ENCODE peak calls at places on chromosome 15, in nine cellular contexts. O is upper lobe of right lung, Z is adrenal gland, D is dorsolateral prefrontal cortex, G is HCT116, H is colonic mucosa, E is neural crest cell, C is thoracic aorta, L is cardiac fibroblast. U is an unnamed sample.

GRCh38 chr15:83854314-83854713 is 200.4 kb downstream of the ADAMTSL3 start:
- DNase-seq in O (no peak), Z (no peak), D (no peak), G (peak; percentile 48), H (no peak), E (no peak), C (no peak), L (no peak), U (no peak)

GRCh38 chr15:66704019-66704782 is 2.2 kb downstream of the SMAD6 start:
- DNase-seq in O (peak; percentile 70), Z (no peak), D (no peak), G (no peak), H (peak; percentile 40), E (no peak), C (no peak), L (no peak), U (no peak)

GRCh38 chr15:83848315-83849050 is 194.6 kb downstream of the ADAMTSL3 start:
- DNase-seq in O (no peak), Z (no peak), D (no peak), G (no peak), H (no peak), E (no peak), C (no peak), L (peak; percentile 94), U (no peak)

GRCh38 chr15:101694261-101694660 is 30.0 kb downstream of the TARS3 start:
- DNase-seq in O (no peak), Z (no peak), D (no peak), G (no peak), H (no peak), E (no peak), C (no peak), L (no peak), U (no peak)

GRCh38 chr15:75347222-75348033 is 589 bp downstream of the NEIL1 start:
- DNase-seq in O (peak; percentile 87), Z (peak; percentile 80), D (peak; percentile 70), G (peak; percentile 16), H (peak; percentile 85), E (peak; percentile 48), C (no peak), L (peak; percentile 40), U (no peak)

GRCh38 chr15:81381725-81382124 is 7.7 kb upstream of the TMC3 start:
- DNase-seq in O (no peak), Z (no peak), D (no peak), G (no peak), H (no peak), E (no peak), C (no peak), L (peak; percentile 5), U (no peak)

GRCh38 chr15:58227706-58228543 is 89.7 kb downstream of the AQP9 start:
- DNase-seq in O (peak; percentile 79), Z (peak; percentile 87), D (peak; percentile 72), G (peak; percentile 78), H (peak; percentile 75), E (peak; percentile 75), C (peak; percentile 44), L (peak; percentile 90), U (no peak)

GRCh38 chr15:47194718-47195117 is 522.6 kb upstream of the SEMA6D start:
- DNase-seq in O (no peak), Z (no peak), D (no peak), G (no peak), H (no peak), E (no peak), C (no peak), L (peak; percentile 50), U (no peak)

GRCh38 chr15:99343836-99344551 is 92.7 kb downstream of the LRRC28 start:
- DNase-seq in O (no peak), Z (no peak), D (peak; percentile 33), G (no peak), H (no peak), E (no peak), C (no peak), L (peak; percentile 26), U (no peak)

GRCh38 chr15:92631721-92632120 is 23.9 kb downstream of the FAM174B start:
- DNase-seq in O (peak; percentile 26), Z (peak; percentile 18), D (no peak), G (peak; percentile 6), H (no peak), E (no peak), C (no peak), L (no peak), U (no peak)

DNA sequence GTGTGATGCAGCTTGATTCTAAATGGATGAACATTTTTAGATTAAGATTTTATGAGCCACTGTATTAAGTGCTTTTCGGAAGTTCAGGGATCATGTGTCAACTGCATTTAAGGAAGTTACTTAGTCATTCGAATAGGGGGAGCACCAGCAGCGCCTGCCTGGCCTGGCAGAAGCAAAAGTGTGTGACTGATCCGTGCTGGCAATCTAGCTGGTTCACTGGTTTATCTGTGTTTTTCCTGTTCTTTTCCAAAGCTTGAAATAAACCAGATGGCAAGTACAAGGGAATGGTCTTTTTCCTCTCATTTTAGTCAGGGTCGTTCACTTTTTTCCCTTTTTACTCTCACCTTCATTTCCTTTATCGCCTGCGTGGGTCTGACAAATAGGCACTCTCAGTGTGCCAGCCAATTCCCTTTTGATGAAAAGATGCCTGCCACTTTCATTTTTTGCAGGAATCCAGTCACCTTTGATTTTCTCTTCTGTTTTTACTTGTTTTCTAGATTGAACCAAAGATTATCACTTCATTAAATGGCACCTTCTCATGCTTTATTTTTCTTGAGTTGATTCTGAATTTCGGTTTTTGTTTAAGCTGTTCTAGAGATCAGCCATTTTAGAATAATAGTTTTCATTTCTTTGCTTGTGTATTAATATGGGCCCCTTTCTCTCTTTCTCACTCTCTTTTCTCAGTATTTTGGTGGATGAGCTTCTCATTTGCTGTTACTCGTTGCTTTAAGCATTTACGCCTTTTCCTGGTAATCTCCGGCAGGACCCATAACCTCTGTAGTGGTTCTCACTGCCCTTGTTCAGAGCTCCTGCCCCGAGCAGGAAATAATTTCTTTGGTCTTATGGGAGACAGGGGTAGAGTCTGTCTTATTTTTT is 2.8 kb downstream of the ABHD2 start:
- DNase-seq in O (peak; percentile 83), Z (peak; percentile 91), D (peak; percentile 51), G (no peak), H (peak; percentile 45), E (no peak), C (peak; percentile 60), L (peak; percentile 89), U (no peak)
- TF ChIP-seq CTCF in O (no peak), Z (no peak), D (peak; percentile 18), G (no peak), H (no peak), E (no peak), C (peak; percentile 10), L (no peak), U (no peak)

GRCh38 chr15:59725172-59725486 is 36.0 kb upstream of the BNIP2 start:
- DNase-seq in O (no peak), Z (no peak), D (no peak), G (no peak), H (no peak), E (no peak), C (no peak), L (no peak), U (no peak)
- TF ChIP-seq CTCF in O (no peak), Z (no peak), D (no peak), G (no peak), H (no peak), E (no peak), C (no peak), L (no peak), U (no peak)

GRCh38 chr15:78734441-78735064 is 76.7 kb downstream of the ADAMTS7 start:
- DNase-seq in O (peak; percentile 40), Z (no peak), D (no peak), G (no peak), H (no peak), E (no peak), C (no peak), L (no peak), U (peak; percentile 36)

GRCh38 chr15:78739206-78739605 is 72.1 kb downstream of the ADAMTS7 start:
- DNase-seq in O (peak; percentile 39), Z (peak; percentile 40), D (no peak), G (no peak), H (peak; percentile 14), E (no peak), C (no peak), L (no peak), U (peak; percentile 14)

GRCh38 chr15:78737187-78737820 is 74.0 kb downstream of the ADAMTS7 start:
- DNase-seq in O (peak; percentile 27), Z (peak; percentile 46), D (no peak), G (no peak), H (no peak), E (no peak), C (no peak), L (no peak), U (peak; percentile 33)

GRCh38 chr15:78740904-78741274 is 70.4 kb downstream of the ADAMTS7 start:
- DNase-seq in O (no peak), Z (no peak), D (no peak), G (no peak), H (no peak), E (no peak), C (no peak), L (no peak), U (no peak)

DNA sequence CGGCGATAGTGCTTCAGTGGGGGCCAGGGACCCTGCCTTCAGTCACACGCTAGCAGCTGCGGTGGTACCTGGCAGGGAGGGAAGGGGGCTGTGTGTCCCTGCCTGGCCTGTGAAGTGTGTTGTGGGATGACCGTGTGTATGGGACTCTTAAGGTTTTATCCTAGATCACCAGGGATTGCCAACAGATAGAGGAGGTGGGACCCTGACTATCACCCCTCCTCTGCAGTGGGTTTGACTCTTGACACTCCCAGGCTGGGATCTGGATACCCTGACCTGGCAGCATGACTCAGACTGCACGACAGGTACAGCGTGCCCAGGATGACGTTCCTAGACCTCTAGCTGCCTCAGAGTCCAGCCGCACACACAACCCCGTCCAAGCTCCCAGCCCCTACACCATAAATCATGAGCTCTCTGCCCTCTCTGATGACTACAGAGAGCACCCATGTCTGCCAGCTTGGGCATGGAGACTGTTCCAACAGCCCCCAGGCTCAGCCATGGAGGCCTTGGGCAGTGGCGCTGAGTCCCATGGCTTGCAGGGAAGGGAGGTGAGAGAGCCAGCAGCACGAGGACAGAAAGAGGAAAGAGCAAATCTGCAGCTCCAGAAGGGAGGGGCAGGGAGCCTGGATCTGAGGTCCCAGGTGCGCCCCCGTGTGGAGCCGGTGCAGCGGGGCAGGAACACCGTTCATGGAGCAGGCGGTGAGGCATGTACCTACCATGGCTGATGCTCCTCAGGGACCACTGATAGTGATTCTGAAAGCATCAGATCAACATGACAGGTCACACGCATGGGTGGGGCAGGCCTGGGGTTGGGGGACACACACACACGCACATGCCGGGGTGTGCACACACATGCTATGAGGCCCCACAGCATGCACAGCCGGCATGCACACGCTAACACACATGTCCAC is 71.0 kb downstream of the ADAMTS7 start:
- DNase-seq in O (peak; percentile 81), Z (peak; percentile 84), D (no peak), G (peak; percentile 45), H (peak; percentile 79), E (peak; percentile 57), C (no peak), L (peak; percentile 42), U (peak; percentile 61)
- TF ChIP-seq CTCF in O (peak; percentile 32), Z (no peak), D (no peak), G (peak; percentile 85), H (peak; percentile 48), E (peak; percentile 52), C (no peak), L (peak; percentile 54), U (no peak)

DNA sequence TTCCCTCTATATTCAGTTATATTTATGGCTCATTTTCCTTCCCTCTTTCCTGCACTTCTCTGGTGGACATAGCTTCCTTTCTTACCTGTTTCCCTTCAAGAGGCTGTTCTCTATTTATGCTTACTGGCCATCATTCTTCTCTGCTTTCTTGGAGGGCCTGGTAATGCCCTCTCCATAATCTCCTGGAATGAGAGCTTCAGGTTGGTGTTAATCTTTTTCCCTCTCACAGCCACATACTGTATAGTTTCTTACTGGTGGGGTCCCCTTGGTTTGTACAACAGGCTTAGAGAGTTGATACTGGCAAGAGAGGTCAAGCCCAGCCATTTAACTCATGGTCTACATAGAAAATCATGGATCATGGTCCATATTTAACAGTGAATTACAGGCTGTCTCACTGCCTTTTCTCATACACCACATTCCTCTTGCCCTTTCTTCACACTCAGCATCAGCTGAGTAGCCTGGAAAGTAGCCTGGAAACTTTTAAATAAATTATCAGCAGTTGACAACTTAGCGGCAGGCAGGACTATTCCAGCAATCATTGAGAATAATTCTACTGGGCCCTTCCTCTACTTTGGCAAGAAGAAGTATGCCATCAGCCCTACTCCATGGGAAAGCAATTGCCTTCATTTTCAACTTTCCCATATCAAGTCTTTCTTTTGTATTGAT is 38.0 kb upstream of the DPH6 start:
- DNase-seq in O (no peak), Z (peak; percentile 65), D (no peak), G (no peak), H (no peak), E (no peak), C (no peak), L (peak; percentile 83), U (no peak)
- TF ChIP-seq CTCF in O (no peak), Z (no peak), D (no peak), G (no peak), H (no peak), E (no peak), C (no peak), L (no peak), U (no peak)